ENCODE peak calls at places on chromosome 2, in seven cellular contexts. G is psoas muscle, I is heart left ventricle, J is breast epithelium, O is GM23338, V is fibroblast of lung, D is choroid plexus epithelial cell. S is an unnamed sample.
A peak's percentile ranks its signal among the peaks of the same experiment; 100 is the strongest.

GRCh38 chr2:236366049-236366387 is 101.8 kb upstream of the ASB18 start:
- DNase-seq in V (no peak), D (no peak), G (no peak), I (no peak), J (no peak), O (no peak), S (no peak)

GRCh38 chr2:70995227-70995729 is 605 bp upstream of the TEX261 start:
- DNase-seq in I (no peak), J (no peak), G (no peak), O (peak; percentile 76), D (peak; percentile 41), V (peak; percentile 27), S (peak; percentile 16)

GRCh38 chr2:106219813-106220212 is 25.7 kb upstream of the UXS1 start:
- DNase-seq in J (no peak), V (no peak), O (no peak), D (no peak), G (no peak), I (no peak), S (no peak)

GRCh38 chr2:157172239-157172638 is 85.3 kb upstream of the GALNT5 start:
- DNase-seq in I (no peak), V (no peak), G (no peak), O (no peak), J (no peak), D (no peak), S (no peak)

GRCh38 chr2:68663371-68664156 is 20.2 kb downstream of the PROKR1 start:
- DNase-seq in V (no peak), D (no peak), O (no peak), I (no peak), J (no peak), G (no peak), S (no peak)

GRCh38 chr2:216372761-216373291 is 543 bp upstream of the MARCHF4 start:
- DNase-seq in V (peak; percentile 63), J (no peak), O (no peak), D (peak; percentile 83), I (no peak), G (no peak), S (no peak)

GRCh38 chr2:198901894-198902293 is 555.8 kb downstream of the SATB2 start:
- DNase-seq in G (no peak), J (no peak), I (no peak), D (no peak), O (peak; percentile 13), V (no peak), S (no peak)

GRCh38 chr2:108982259-108982679 is 6.8 kb downstream of the EDAR start:
- DNase-seq in O (no peak), I (no peak), V (no peak), J (no peak), G (no peak), D (no peak), S (no peak)

GRCh38 chr2:115183144-115183543 is 740.7 kb downstream of the DPP10 start:
- DNase-seq in V (no peak), G (no peak), D (no peak), O (peak; percentile 85), I (no peak), J (no peak), S (no peak)

GRCh38 chr2:43132523-43133301 is 93.7 kb downstream of the ZFP36L2 start:
- DNase-seq in O (no peak), I (no peak), J (no peak), G (no peak), V (no peak), D (no peak), S (no peak)

GRCh38 chr2:134401081-134401497 is 147.2 kb downstream of the MGAT5 start:
- DNase-seq in V (no peak), D (no peak), G (peak; percentile 58), J (no peak), O (no peak), I (peak; percentile 90), S (no peak)

GRCh38 chr2:237956402-237956736 is 10.4 kb upstream of the UBE2F start:
- DNase-seq in J (no peak), G (no peak), V (no peak), D (no peak), O (peak; percentile 55), I (no peak), S (no peak)

GRCh38 chr2:120525056-120526046 is 179.4 kb downstream of the INHBB start:
- DNase-seq in G (peak; percentile 41), O (no peak), I (peak; percentile 57), J (no peak), D (no peak), V (no peak), S (no peak)

GRCh38 chr2:8115451-8115850 is 566.4 kb upstream of the ID2 start:
- DNase-seq in G (no peak), V (no peak), I (no peak), D (no peak), J (no peak), O (no peak), S (no peak)

GRCh38 chr2:168210898-168211570 is 36.4 kb downstream of the STK39 start:
- DNase-seq in D (peak; percentile 90), V (peak; percentile 88), G (no peak), O (no peak), J (no peak), I (no peak), S (peak; percentile 69)

GRCh38 chr2:1544478-1545069 is 131.3 kb downstream of the TPO start:
- DNase-seq in V (peak; percentile 19), G (no peak), D (peak; percentile 28), I (no peak), O (no peak), J (no peak), S (no peak)

GRCh38 chr2:17594533-17595391 is 54.3 kb downstream of the VSNL1 start:
- DNase-seq in O (no peak), J (no peak), G (no peak), D (peak; percentile 73), V (peak; percentile 48), I (no peak), S (no peak)

GRCh38 chr2:175366814-175367213 is 185.3 kb upstream of the ATP5MC3 start:
- DNase-seq in O (peak; percentile 75), G (no peak), D (peak; percentile 68), I (no peak), V (peak; percentile 54), J (no peak), S (peak; percentile 17)

GRCh38 chr2:106020032-106020431 is 174.1 kb downstream of the UXS1 start:
- DNase-seq in I (peak; percentile 37), J (no peak), G (no peak), V (peak; percentile 19), D (peak; percentile 40), O (no peak), S (no peak)

GRCh38 chr2:177147093-177147694 is 65.4 kb upstream of the HNRNPA3 start:
- DNase-seq in O (peak; percentile 78), D (peak; percentile 80), I (no peak), V (peak; percentile 69), G (no peak), J (no peak), S (no peak)
- H3K4me3 ChIP-seq in O (peak overlapping the region; percentile 53), D (no peak overlapping the region), I (no peak overlapping the region), V (no peak overlapping the region), G (no peak overlapping the region), J (no peak overlapping the region), S (no peak overlapping the region)

DNA sequence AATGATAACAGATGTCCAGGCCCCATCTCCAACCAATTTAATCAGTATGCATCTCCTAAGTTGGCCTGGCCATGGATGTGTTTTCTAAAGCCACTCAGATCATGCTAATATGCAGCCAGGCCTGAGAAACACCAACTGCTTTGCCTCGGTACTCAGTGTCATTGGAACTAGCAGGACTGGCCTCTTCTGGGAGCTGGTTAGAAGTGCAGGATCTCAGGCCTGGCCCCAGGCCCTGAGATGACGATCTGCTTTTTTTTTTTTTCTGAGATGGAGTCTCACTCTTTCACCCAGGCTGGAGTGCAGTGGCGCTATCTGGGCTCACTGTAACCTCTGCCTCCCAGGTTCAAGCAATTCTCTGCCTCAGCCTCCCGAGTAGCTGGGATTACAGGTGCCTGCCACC is 69.1 kb downstream of the IRS1 start:
- DNase-seq in O (peak; percentile 45), V (peak; percentile 71), G (peak; percentile 17), I (peak; percentile 36), D (peak; percentile 53), J (no peak), S (no peak)
- TF ChIP-seq CTCF in O (peak; percentile 37), V (peak; percentile 29), G (peak; percentile 26), I (no peak), D (peak; percentile 36), J (peak; percentile 9), S (no peak)

GRCh38 chr2:19894135-19894792 is 7.5 kb downstream of the TTC32 start:
- DNase-seq in J (no peak), D (no peak), V (no peak), G (no peak), I (no peak), O (no peak), S (no peak)
- H3K4me3 ChIP-seq in J (no peak overlapping the region), D (no peak overlapping the region), V (no peak overlapping the region), G (no peak overlapping the region), I (no peak overlapping the region), O (no peak overlapping the region), S (no peak overlapping the region)

DNA sequence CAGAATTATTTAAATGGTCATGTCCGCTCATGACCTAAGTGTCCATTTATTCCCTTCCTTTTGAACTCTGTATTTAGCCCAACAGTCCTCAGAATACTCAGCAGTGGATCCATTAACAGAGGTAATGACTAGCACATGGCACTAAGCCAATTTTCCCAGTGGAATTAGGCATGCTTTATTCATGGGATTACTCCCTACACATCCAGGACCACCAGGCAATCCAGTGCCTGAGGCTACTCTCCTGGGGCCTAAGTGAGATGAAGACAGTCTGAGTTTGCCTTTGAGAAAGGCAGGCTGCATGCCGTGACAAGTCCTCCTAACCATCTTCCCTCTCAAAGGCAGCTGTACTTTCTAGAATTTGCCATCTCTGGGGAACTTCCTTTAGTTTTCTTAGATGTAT is 128.6 kb downstream of the SPOPL start:
- DNase-seq in D (no peak), O (no peak), J (no peak), G (no peak), I (no peak), V (no peak), S (no peak)
- TF ChIP-seq CTCF in D (no peak), O (no peak), J (no peak), G (no peak), I (no peak), V (no peak), S (no peak)